ENCODE peak calls at places on chromosomes 7 and 10, in seven cellular contexts. One of them, this sample, is unnamed.

GRCh38 chr10:81848931-81849330 is 26.1 kb upstream of the NRG3 start:
- DNase-seq in fibroblast of lung: no peak
- DNase-seq in neuronal stem cell: no peak
- DNase-seq in body of pancreas: no peak
- DNase-seq in sigmoid colon: no peak
- DNase-seq in CD8-positive, alpha-beta memory T cell: no peak
- DNase-seq in upper lobe of right lung: no peak
- DNase-seq in this sample: no peak

GRCh38 chr7:127525866-127526456 is 59.4 kb downstream of the GCC1 start:
- DNase-seq in neuronal stem cell: no peak
- DNase-seq in CD8-positive, alpha-beta memory T cell: no peak
- DNase-seq in fibroblast of lung: no peak
- DNase-seq in upper lobe of right lung: no peak
- DNase-seq in body of pancreas: no peak
- DNase-seq in sigmoid colon: no peak
- DNase-seq in this sample: no peak

GRCh38 chr7:2227699-2228098 is 5.0 kb downstream of the MAD1L1 start:
- DNase-seq in sigmoid colon: no peak
- DNase-seq in fibroblast of lung: no peak
- DNase-seq in neuronal stem cell: no peak
- DNase-seq in upper lobe of right lung: no peak
- DNase-seq in body of pancreas: no peak
- DNase-seq in CD8-positive, alpha-beta memory T cell: no peak
- DNase-seq in this sample: no peak

GRCh38 chr10:17801507-17801906 is 7.6 kb upstream of the MRC1 start:
- DNase-seq in sigmoid colon: no peak
- DNase-seq in neuronal stem cell: no peak
- DNase-seq in fibroblast of lung: no peak
- DNase-seq in body of pancreas: no peak
- DNase-seq in upper lobe of right lung: no peak
- DNase-seq in CD8-positive, alpha-beta memory T cell: no peak
- DNase-seq in this sample: no peak

GRCh38 chr7:92421676-92422435 is 25.4 kb upstream of the GATAD1 start:
- DNase-seq in body of pancreas: peak; percentile 9
- DNase-seq in CD8-positive, alpha-beta memory T cell: no peak
- DNase-seq in upper lobe of right lung: no peak
- DNase-seq in neuronal stem cell: no peak
- DNase-seq in sigmoid colon: no peak
- DNase-seq in fibroblast of lung: no peak
- DNase-seq in this sample: no peak

GRCh38 chr10:67607472-67607871 is 88.5 kb downstream of the CTNNA3 start:
- DNase-seq in fibroblast of lung: peak; percentile 47
- DNase-seq in neuronal stem cell: no peak
- DNase-seq in body of pancreas: no peak
- DNase-seq in upper lobe of right lung: no peak
- DNase-seq in sigmoid colon: no peak
- DNase-seq in CD8-positive, alpha-beta memory T cell: no peak
- DNase-seq in this sample: no peak

GRCh38 chr10:131355116-131355515 is 43.6 kb upstream of the TCERG1L start:
- DNase-seq in upper lobe of right lung: no peak
- DNase-seq in CD8-positive, alpha-beta memory T cell: no peak
- DNase-seq in fibroblast of lung: no peak
- DNase-seq in sigmoid colon: no peak
- DNase-seq in neuronal stem cell: no peak
- DNase-seq in body of pancreas: no peak
- DNase-seq in this sample: no peak

GRCh38 chr10:65765006-65765546 is 1160.8 kb upstream of the LRRTM3 start:
- DNase-seq in neuronal stem cell: no peak
- DNase-seq in upper lobe of right lung: no peak
- DNase-seq in sigmoid colon: no peak
- DNase-seq in body of pancreas: no peak
- DNase-seq in CD8-positive, alpha-beta memory T cell: no peak
- DNase-seq in fibroblast of lung: no peak
- DNase-seq in this sample: no peak

GRCh38 chr7:2001601-2002442 is 230.9 kb downstream of the MAD1L1 start:
- DNase-seq in fibroblast of lung: no peak
- DNase-seq in CD8-positive, alpha-beta memory T cell: no peak
- DNase-seq in sigmoid colon: peak; percentile 55
- DNase-seq in neuronal stem cell: peak; percentile 8
- DNase-seq in upper lobe of right lung: peak; percentile 56
- DNase-seq in body of pancreas: no peak
- DNase-seq in this sample: peak; percentile 3

GRCh38 chr10:98285416-98285815 is 17.4 kb upstream of the LOXL4 start:
- DNase-seq in body of pancreas: no peak
- DNase-seq in fibroblast of lung: no peak
- DNase-seq in CD8-positive, alpha-beta memory T cell: no peak
- DNase-seq in sigmoid colon: no peak
- DNase-seq in upper lobe of right lung: no peak
- DNase-seq in neuronal stem cell: no peak
- DNase-seq in this sample: no peak

GRCh38 chr7:114874170-114874569 is 47.7 kb upstream of the MDFIC start:
- DNase-seq in neuronal stem cell: no peak
- DNase-seq in CD8-positive, alpha-beta memory T cell: no peak
- DNase-seq in fibroblast of lung: no peak
- DNase-seq in upper lobe of right lung: no peak
- DNase-seq in body of pancreas: no peak
- DNase-seq in sigmoid colon: no peak
- DNase-seq in this sample: no peak

GRCh38 chr10:51602326-51602725 is 97.1 kb downstream of the CSTF2T start:
- DNase-seq in body of pancreas: no peak
- DNase-seq in sigmoid colon: no peak
- DNase-seq in neuronal stem cell: no peak
- DNase-seq in CD8-positive, alpha-beta memory T cell: no peak
- DNase-seq in upper lobe of right lung: no peak
- DNase-seq in fibroblast of lung: no peak
- DNase-seq in this sample: no peak

GRCh38 chr7:26291699-26292538 is at the start of gene SNX10:
- DNase-seq in upper lobe of right lung: peak; percentile 81
- DNase-seq in neuronal stem cell: peak; percentile 36
- DNase-seq in CD8-positive, alpha-beta memory T cell: peak; percentile 74
- DNase-seq in sigmoid colon: no peak
- DNase-seq in body of pancreas: peak; percentile 77
- DNase-seq in fibroblast of lung: peak; percentile 45
- DNase-seq in this sample: no peak

GRCh38 chr10:404341-404740 is 269.1 kb downstream of the ZMYND11 start:
- DNase-seq in fibroblast of lung: peak; percentile 83
- DNase-seq in upper lobe of right lung: no peak
- DNase-seq in sigmoid colon: no peak
- DNase-seq in neuronal stem cell: no peak
- DNase-seq in CD8-positive, alpha-beta memory T cell: no peak
- DNase-seq in body of pancreas: no peak
- DNase-seq in this sample: no peak

GRCh38 chr7:111333010-111333409 is 229.3 kb downstream of the IMMP2L start:
- DNase-seq in body of pancreas: no peak
- DNase-seq in CD8-positive, alpha-beta memory T cell: no peak
- DNase-seq in fibroblast of lung: no peak
- DNase-seq in neuronal stem cell: no peak
- DNase-seq in sigmoid colon: no peak
- DNase-seq in upper lobe of right lung: no peak
- DNase-seq in this sample: no peak

GRCh38 chr7:90401989-90402388 is 1.3 kb upstream of the CLDN12 start:
- DNase-seq in upper lobe of right lung: no peak
- DNase-seq in sigmoid colon: no peak
- DNase-seq in fibroblast of lung: peak; percentile 7
- DNase-seq in neuronal stem cell: no peak
- DNase-seq in body of pancreas: no peak
- DNase-seq in CD8-positive, alpha-beta memory T cell: no peak
- DNase-seq in this sample: no peak

GRCh38 chr10:103592186-103593021 is 98.9 kb downstream of the NEURL1 start:
- DNase-seq in sigmoid colon: no peak
- DNase-seq in neuronal stem cell: peak; percentile 51
- DNase-seq in upper lobe of right lung: no peak
- DNase-seq in fibroblast of lung: peak; percentile 11
- DNase-seq in body of pancreas: peak; percentile 49
- DNase-seq in CD8-positive, alpha-beta memory T cell: peak; percentile 25
- DNase-seq in this sample: no peak

GRCh38 chr7:42722198-42722597 is 189.7 kb downstream of the C7orf25 start:
- DNase-seq in fibroblast of lung: no peak
- DNase-seq in body of pancreas: no peak
- DNase-seq in CD8-positive, alpha-beta memory T cell: no peak
- DNase-seq in upper lobe of right lung: no peak
- DNase-seq in sigmoid colon: no peak
- DNase-seq in neuronal stem cell: no peak
- DNase-seq in this sample: no peak

GRCh38 chr10:33214174-33214573 is 120.3 kb downstream of the NRP1 start:
- DNase-seq in body of pancreas: no peak
- DNase-seq in fibroblast of lung: no peak
- DNase-seq in CD8-positive, alpha-beta memory T cell: no peak
- DNase-seq in neuronal stem cell: no peak
- DNase-seq in upper lobe of right lung: no peak
- DNase-seq in sigmoid colon: no peak
- DNase-seq in this sample: no peak

GRCh38 chr7:890868-891267 is 14.5 kb downstream of the GET4 start:
- DNase-seq in upper lobe of right lung: no peak
- DNase-seq in CD8-positive, alpha-beta memory T cell: no peak
- DNase-seq in neuronal stem cell: no peak
- DNase-seq in body of pancreas: no peak
- DNase-seq in sigmoid colon: no peak
- DNase-seq in fibroblast of lung: no peak
- DNase-seq in this sample: no peak

GRCh38 chr7:158782638-158783490 is 46.4 kb downstream of the ESYT2 start:
- DNase-seq in body of pancreas: peak; percentile 15
- DNase-seq in sigmoid colon: peak; percentile 92
- DNase-seq in upper lobe of right lung: no peak
- DNase-seq in CD8-positive, alpha-beta memory T cell: no peak
- DNase-seq in neuronal stem cell: no peak
- DNase-seq in fibroblast of lung: no peak
- DNase-seq in this sample: peak; percentile 93

GRCh38 chr10:128735996-128736395 is 609.8 kb upstream of the MKI67 start:
- DNase-seq in neuronal stem cell: no peak
- DNase-seq in sigmoid colon: no peak
- DNase-seq in body of pancreas: no peak
- DNase-seq in CD8-positive, alpha-beta memory T cell: no peak
- DNase-seq in upper lobe of right lung: no peak
- DNase-seq in fibroblast of lung: no peak
- DNase-seq in this sample: no peak

GRCh38 chr7:104933433-104934074 is 80.5 kb upstream of the KMT2E start:
- DNase-seq in sigmoid colon: no peak
- DNase-seq in upper lobe of right lung: no peak
- DNase-seq in neuronal stem cell: no peak
- DNase-seq in body of pancreas: no peak
- DNase-seq in CD8-positive, alpha-beta memory T cell: no peak
- DNase-seq in fibroblast of lung: no peak
- DNase-seq in this sample: no peak
- H3K4me1 ChIP-seq in sigmoid colon: no peaks in the 10 kb centered on the region
- H3K4me1 ChIP-seq in upper lobe of right lung: no peaks in the 10 kb centered on the region
- H3K4me1 ChIP-seq in neuronal stem cell: peaks cover 18% of the 10 kb centered on the region
- H3K4me1 ChIP-seq in body of pancreas: peaks cover 10% of the 10 kb centered on the region
- H3K4me1 ChIP-seq in CD8-positive, alpha-beta memory T cell: no peaks in the 10 kb centered on the region
- H3K4me1 ChIP-seq in fibroblast of lung: no peaks in the 10 kb centered on the region
- H3K4me1 ChIP-seq in this sample: no peaks in the 10 kb centered on the region

GRCh38 chr10:43361532-43362190 is 9.8 kb upstream of the FXYD4 start:
- DNase-seq in fibroblast of lung: no peak
- DNase-seq in body of pancreas: no peak
- DNase-seq in upper lobe of right lung: no peak
- DNase-seq in neuronal stem cell: no peak
- DNase-seq in CD8-positive, alpha-beta memory T cell: no peak
- DNase-seq in sigmoid colon: no peak
- DNase-seq in this sample: no peak
- H3K4me3 ChIP-seq in fibroblast of lung: no peak overlapping the region
- H3K4me3 ChIP-seq in body of pancreas: no peak overlapping the region
- H3K4me3 ChIP-seq in upper lobe of right lung: peak overlapping the region; percentile 63
- H3K4me3 ChIP-seq in neuronal stem cell: no peak overlapping the region
- H3K4me3 ChIP-seq in CD8-positive, alpha-beta memory T cell: peak overlapping the region; percentile 97
- H3K4me3 ChIP-seq in sigmoid colon: peak overlapping the region; percentile 52
- H3K4me3 ChIP-seq in this sample: peak overlapping the region; percentile 56

DNA sequence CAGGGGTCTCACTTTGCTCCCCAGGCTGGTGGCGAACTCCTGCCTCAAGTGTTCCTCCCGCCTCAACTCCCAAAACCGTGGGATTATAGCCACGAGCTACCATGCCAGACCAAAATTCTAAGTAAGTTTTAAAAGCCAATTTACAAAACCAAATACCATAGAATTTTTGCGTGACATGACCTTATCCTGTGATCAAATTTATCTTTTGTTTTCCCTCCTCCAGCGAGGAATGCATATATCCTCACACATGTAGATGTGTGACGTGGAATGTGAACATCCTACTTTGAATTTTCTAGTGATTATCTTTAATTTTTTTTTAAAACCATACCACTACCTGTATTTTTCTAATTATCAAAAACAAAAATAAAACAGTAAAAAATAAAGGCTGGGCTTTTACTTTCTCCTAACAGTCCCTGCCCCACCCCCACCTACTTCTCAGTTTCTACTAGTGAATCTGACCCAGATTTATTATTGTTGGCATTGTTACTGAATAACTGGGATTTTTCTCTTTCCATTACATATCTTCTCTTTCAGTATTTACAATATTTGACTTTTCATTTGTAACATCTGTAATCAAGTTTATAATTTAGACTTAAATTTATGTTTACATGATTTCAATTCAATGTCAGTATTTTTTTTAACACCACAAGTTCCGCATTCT is 26.0 kb downstream of the CYTH3 start:
- DNase-seq in fibroblast of lung: peak; percentile 60
- DNase-seq in CD8-positive, alpha-beta memory T cell: no peak
- DNase-seq in body of pancreas: no peak
- DNase-seq in upper lobe of right lung: no peak
- DNase-seq in neuronal stem cell: no peak
- DNase-seq in sigmoid colon: no peak
- DNase-seq in this sample: no peak
- H3K4me1 ChIP-seq in fibroblast of lung: peaks cover 28% of the 10 kb centered on the region
- H3K4me1 ChIP-seq in CD8-positive, alpha-beta memory T cell: peaks cover 9% of the 10 kb centered on the region
- H3K4me1 ChIP-seq in body of pancreas: no peaks in the 10 kb centered on the region
- H3K4me1 ChIP-seq in upper lobe of right lung: no peaks in the 10 kb centered on the region
- H3K4me1 ChIP-seq in neuronal stem cell: peaks cover 4% of the 10 kb centered on the region
- H3K4me1 ChIP-seq in sigmoid colon: no peaks in the 10 kb centered on the region
- H3K4me1 ChIP-seq in this sample: peaks cover 25% of the 10 kb centered on the region

DNA sequence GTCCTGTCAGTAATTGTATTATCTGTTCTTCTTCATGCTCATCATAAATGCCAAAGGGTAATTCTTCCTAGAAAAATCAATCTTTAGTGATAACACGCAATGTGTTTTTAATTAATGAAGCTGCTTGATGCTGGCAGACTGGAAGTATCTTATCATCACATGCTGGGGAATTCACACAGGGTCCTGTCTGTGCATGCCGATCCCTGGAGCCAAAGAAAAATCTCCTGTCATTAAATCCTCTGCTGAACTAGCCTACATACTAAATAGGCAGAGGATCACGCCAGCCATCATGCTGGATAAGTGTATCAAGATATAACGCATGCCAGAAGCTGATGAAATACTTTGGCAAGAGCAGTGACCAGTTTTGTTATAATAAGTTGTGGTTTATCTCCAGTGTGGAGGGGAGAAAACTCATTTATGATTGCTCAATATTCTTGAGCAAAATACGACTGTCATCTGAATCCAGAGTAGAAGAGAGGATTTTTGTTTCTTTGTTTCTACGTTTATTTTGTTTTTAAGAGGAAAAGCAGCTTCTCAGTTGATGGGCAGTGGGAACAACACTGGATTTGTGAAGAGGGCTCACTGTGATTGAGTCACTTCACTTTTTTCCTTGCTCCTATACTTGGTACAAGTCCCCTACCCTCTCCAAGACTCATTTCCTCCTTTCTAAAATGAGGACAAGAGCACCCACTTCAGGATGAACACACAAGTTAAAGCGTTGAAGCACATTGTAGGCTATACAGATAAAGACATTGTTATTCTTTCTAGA is 649.1 kb downstream of the TNS3 start:
- DNase-seq in upper lobe of right lung: no peak
- DNase-seq in neuronal stem cell: no peak
- DNase-seq in sigmoid colon: peak; percentile 80
- DNase-seq in fibroblast of lung: peak; percentile 95
- DNase-seq in CD8-positive, alpha-beta memory T cell: no peak
- DNase-seq in body of pancreas: peak; percentile 54
- DNase-seq in this sample: no peak
- H3K4me3 ChIP-seq in upper lobe of right lung: no peak overlapping the region
- H3K4me3 ChIP-seq in neuronal stem cell: no peak overlapping the region
- H3K4me3 ChIP-seq in sigmoid colon: no peak overlapping the region
- H3K4me3 ChIP-seq in fibroblast of lung: no peak overlapping the region
- H3K4me3 ChIP-seq in CD8-positive, alpha-beta memory T cell: no peak overlapping the region
- H3K4me3 ChIP-seq in body of pancreas: no peak overlapping the region
- H3K4me3 ChIP-seq in this sample: no peak overlapping the region

GRCh38 chr7:74231232-74231590 is 21.4 kb downstream of the LAT2 start:
- DNase-seq in sigmoid colon: no peak
- DNase-seq in fibroblast of lung: no peak
- DNase-seq in CD8-positive, alpha-beta memory T cell: no peak
- DNase-seq in upper lobe of right lung: no peak
- DNase-seq in neuronal stem cell: no peak
- DNase-seq in body of pancreas: no peak
- DNase-seq in this sample: no peak
- H3K4me1 ChIP-seq in sigmoid colon: no peaks in the 10 kb centered on the region
- H3K4me1 ChIP-seq in fibroblast of lung: peaks cover 7% of the 10 kb centered on the region
- H3K4me1 ChIP-seq in CD8-positive, alpha-beta memory T cell: no peaks in the 10 kb centered on the region
- H3K4me1 ChIP-seq in upper lobe of right lung: peaks cover 8% of the 10 kb centered on the region
- H3K4me1 ChIP-seq in neuronal stem cell: no peaks in the 10 kb centered on the region
- H3K4me1 ChIP-seq in body of pancreas: peaks cover 9% of the 10 kb centered on the region
- H3K4me1 ChIP-seq in this sample: no peaks in the 10 kb centered on the region